ENCODE peak calls at places on chromosomes 6 and 20, in five cellular contexts. X is PC-3, I is GM23338, K is GM23248, B is SK-N-SH. T is an unnamed sample. For H3K9me2 and H3F3A, the result is how much of the 10 kb centered on the place peaks cover.

GRCh38 chr20:63885264-63886053 is 9.5 kb upstream of the DNAJC5 start:
- DNase-seq in X (peak), I (no peak), K (no peak), B (no peak), T (no peak)

GRCh38 chr6:47743744-47744143 is 38.1 kb upstream of the OPN5 start:
- DNase-seq in X (peak), I (no peak), K (peak), B (no peak), T (no peak)

GRCh38 chr6:148723484-148723883 is 23.3 kb upstream of the UST start:
- DNase-seq in X (peak), I (no peak), K (peak), B (no peak), T (no peak)

GRCh38 chr6:15586528-15586927 is 76.3 kb downstream of the DTNBP1 start:
- DNase-seq in X (no peak), I (no peak), K (peak), B (no peak), T (no peak)

GRCh38 chr20:19210426-19211155 is 1.9 kb upstream of the SLC24A3 start:
- DNase-seq in X (no peak), I (no peak), K (peak), B (no peak), T (no peak)

GRCh38 chr6:42294759-42295158 is 77.1 kb upstream of the MRPS10 start:
- DNase-seq in X (peak), I (no peak), K (peak), B (no peak), T (no peak)

GRCh38 chr20:38181207-38181693 is 16.2 kb upstream of the TGM2 start:
- DNase-seq in X (peak), I (no peak), K (no peak), B (no peak), T (peak)

GRCh38 chr6:14661188-14661587 is 543.6 kb downstream of the CD83 start:
- DNase-seq in X (no peak), I (no peak), K (no peak), B (no peak), T (peak)

GRCh38 chr6:53986165-53986720 is 125.0 kb upstream of the MLIP start:
- DNase-seq in X (peak), I (peak), K (peak), B (peak), T (peak)

GRCh38 chr6:14966111-14966901 is 279.6 kb upstream of the JARID2 start:
- DNase-seq in X (peak), I (peak), K (peak), B (no peak), T (no peak)

GRCh38 chr6:136657629-136658028 is 107.4 kb upstream of the MAP7 start:
- DNase-seq in X (no peak), I (no peak), K (peak), B (no peak), T (no peak)

GRCh38 chr6:22668307-22668706 is 98.9 kb downstream of the HDGFL1 start:
- DNase-seq in X (no peak), I (no peak), K (no peak), B (no peak), T (no peak)

GRCh38 chr6:43013020-43013842 is 515 bp downstream of the MEA1 start:
- DNase-seq in X (no peak), I (no peak), K (peak), B (no peak), T (no peak)

GRCh38 chr6:139710578-139710977 is 336.1 kb upstream of the CITED2 start:
- DNase-seq in X (no peak), I (no peak), K (no peak), B (no peak), T (no peak)

GRCh38 chr6:139705284-139705683 is 330.8 kb upstream of the CITED2 start:
- DNase-seq in X (no peak), I (no peak), K (no peak), B (no peak), T (no peak)

GRCh38 chr6:139711714-139712585 is 337.5 kb upstream of the CITED2 start:
- DNase-seq in X (peak), I (no peak), K (peak), B (no peak), T (no peak)

GRCh38 chr6:139706949-139707348 is 332.5 kb upstream of the CITED2 start:
- DNase-seq in X (no peak), I (no peak), K (no peak), B (no peak), T (no peak)

DNA sequence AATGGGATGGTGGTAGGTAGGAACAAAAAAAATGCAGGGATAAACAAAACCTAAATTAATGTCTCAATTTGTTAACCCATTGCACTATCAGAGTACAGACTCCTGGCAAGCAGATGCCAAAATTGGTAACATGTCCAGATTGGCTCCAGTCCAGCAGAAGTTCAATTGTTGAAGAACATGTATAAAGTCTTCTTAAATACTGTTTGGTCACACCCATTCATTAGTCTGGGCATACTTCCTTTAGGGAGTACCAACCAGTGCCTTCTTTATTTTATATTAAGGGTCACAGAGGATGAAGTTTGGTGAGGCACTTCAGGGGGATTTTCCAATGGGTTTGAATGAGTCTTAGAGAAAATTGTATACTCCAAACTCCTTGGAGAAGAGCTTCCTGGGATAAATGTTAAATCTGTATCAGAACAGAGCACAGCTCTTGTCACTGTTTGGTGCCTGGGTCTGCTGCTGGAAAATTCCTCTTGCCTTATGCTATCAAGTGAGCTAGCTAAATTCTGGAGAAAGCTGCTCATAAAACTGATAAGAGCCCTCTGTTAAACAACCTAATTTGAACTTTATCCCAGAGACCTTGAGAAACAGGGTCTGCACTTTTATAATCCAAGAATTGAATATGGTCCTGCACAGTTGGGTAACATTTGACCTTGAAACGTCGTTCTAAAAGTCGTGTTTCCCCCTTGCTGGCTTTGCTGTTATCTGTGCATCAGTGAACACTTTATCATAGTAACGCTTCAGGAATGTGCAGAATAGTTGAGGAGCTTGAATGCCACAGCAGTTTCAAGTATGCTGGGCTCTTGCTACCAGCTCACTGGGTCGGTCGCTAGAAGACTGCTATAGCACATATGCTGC is 334.1 kb upstream of the CITED2 start:
- DNase-seq in X (peak), I (no peak), K (peak), B (no peak), T (no peak)
- H3K9me2 ChIP-seq in X (under half), I (under half), K (under half), B (under half), T (under half)

GRCh38 chr6:36116943-36117342 is 13.4 kb upstream of the MAPK13 start:
- DNase-seq in X (no peak), I (no peak), K (no peak), B (no peak), T (no peak)

GRCh38 chr6:36116066-36116465 is 14.2 kb upstream of the MAPK13 start:
- DNase-seq in X (no peak), I (no peak), K (no peak), B (no peak), T (no peak)

GRCh38 chr6:36115412-36115811 is 14.9 kb upstream of the MAPK13 start:
- DNase-seq in X (no peak), I (no peak), K (no peak), B (no peak), T (no peak)

GRCh38 chr6:36117639-36118549 is 12.4 kb upstream of the MAPK13 start:
- DNase-seq in X (no peak), I (no peak), K (no peak), B (no peak), T (no peak)

DNA sequence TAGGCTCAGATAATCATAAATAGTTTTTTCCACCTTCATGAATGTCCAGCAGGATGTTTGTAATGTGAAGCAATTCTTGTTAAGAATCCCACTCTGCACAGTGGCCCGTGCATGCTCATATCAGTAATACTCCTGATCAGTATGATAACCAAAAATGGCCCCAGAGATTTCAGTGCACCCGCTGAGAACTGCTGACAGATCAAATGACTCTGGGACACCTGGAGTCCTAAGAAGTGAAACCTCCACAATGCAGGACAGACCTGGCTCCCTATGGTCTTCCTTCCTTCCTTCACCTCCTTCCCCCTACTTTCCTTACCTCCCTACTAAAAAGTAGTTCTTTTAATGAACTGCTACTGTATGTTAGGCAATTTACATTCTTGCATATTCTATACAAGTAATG is 13.8 kb upstream of the MAPK13 start:
- DNase-seq in X (no peak), I (no peak), K (no peak), B (no peak), T (no peak)
- H3F3A ChIP-seq in X (under half), I (under half), K (under half), B (under half), T (under half)

DNA sequence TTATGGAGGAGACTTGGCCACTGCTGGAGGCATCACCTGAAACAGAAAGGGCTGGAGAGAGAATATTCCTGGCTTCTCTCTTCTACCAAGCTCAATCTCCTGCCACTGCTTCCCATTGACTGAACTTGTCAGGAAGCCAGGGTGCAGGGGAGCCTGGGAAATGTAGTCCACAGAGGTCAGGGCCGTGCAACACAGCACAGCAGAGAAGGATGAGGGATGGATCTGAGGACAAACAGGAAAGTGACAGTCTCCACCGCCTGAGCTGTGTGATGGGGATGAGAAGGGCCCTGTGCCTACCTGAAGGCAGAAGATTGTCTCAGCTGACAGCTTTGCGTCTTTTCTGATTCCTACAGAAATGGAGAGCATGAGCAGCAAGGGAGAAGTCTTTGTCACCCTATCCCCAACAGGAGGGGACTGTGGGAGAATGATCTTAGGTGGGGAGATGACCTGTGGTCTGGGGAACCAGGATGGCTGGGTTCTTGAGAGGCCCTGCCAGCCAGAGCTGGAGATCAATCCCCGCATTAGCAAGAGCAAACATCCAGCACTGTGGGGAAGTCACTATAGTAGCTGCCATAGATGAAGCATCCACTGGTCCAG is 114.2 kb downstream of the SNX5 start:
- DNase-seq in X (peak), I (peak), K (peak), B (peak), T (peak)
- TF ChIP-seq EZH2phosphoT487 in X (no peak), I (no peak), K (no peak), B (no peak), T (no peak)

DNA sequence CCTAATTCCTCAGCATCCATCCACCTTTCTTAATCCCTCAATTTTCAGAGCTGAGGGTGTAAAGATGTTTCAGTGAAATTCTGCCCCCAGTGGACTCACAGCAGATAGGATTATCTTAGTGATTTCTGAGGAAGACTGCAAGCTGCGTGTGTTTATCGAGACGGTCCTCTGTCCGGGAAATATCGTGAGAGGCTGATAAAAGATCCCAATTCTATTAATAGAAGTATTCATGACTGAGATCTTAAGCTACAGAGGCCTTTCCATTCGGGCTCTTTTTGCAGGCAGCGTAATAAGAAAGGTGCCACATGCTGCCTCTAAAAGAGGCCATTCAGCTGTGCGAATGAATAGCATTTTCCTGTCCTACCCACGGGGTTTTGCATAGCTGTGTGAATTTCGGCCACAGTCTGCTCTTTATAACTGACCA is 209.0 kb downstream of the ARHGAP18 start:
- DNase-seq in X (peak), I (peak), K (peak), B (peak), T (no peak)
- H3K9me2 ChIP-seq in X (under half), I (under half), K (under half), B (under half), T (under half)

GRCh38 chr6:26027491-26028211 is 59.6 kb upstream of the HFE start:
- DNase-seq in X (no peak), I (no peak), K (no peak), B (no peak), T (no peak)
- H3F3A ChIP-seq in X (under half), I (under half), K (under half), B (half or more), T (under half)

DNA sequence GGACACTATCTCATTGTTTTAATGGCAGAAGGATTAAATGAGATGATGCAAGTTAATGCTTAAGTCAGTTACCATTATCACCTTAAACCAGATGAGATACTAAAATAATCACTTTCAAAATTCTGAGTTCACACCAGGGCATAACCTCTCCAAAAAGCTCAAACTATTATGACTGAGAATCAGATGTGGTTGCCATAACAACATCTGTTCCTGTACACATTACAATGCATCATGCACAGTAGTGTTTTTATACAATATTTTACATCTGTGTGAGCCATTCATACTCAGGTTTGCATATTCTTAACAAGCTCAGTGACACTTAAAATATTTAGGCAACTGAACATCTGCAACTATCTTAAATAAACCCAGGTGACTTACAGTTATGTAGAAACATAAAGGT is 10.2 kb downstream of the ADNP start:
- DNase-seq in X (no peak), I (no peak), K (peak), B (no peak), T (no peak)
- TF ChIP-seq EZH2phosphoT487 in X (no peak), I (no peak), K (no peak), B (no peak), T (no peak)

DNA sequence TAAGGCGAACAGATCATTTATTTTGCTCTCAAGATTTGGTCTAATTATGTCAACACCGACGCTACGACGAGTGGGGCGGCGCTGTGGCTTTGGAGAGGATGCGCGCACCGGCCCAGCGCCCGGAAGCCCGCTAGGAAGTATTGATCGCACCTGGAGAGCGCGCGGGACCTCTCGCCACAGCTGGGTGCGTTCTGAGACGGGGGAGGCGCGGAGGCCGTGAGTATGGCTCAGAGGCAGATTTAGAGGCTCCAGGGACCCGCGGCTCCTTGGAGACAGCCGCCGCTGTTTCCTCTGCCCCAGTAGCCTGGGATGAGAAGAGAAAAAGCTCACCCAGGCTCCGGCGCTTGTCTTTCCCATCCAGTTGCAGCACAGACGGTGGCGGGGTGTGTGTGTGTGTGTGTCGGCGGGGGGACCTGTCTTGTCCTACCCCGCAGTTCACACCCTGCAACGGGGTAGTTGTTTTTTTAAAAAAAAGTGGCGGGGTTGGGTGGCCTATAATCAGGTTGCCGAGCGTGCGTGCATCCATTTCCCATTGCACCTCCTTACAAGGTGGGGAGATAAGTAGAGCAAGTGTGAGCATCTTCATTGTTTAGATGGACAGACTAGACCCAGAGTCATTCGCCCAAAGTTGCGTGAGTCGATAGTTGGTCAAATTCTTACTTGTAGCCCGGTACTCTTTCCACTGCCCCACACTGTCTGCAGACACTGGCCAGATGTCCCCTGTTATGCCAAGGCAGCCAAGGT is 11.2 kb downstream of the TFAP2D start:
- DNase-seq in X (no peak), I (peak), K (no peak), B (peak), T (peak)
- H3K9me2 ChIP-seq in X (under half), I (under half), K (under half), B (under half), T (under half)

DNA sequence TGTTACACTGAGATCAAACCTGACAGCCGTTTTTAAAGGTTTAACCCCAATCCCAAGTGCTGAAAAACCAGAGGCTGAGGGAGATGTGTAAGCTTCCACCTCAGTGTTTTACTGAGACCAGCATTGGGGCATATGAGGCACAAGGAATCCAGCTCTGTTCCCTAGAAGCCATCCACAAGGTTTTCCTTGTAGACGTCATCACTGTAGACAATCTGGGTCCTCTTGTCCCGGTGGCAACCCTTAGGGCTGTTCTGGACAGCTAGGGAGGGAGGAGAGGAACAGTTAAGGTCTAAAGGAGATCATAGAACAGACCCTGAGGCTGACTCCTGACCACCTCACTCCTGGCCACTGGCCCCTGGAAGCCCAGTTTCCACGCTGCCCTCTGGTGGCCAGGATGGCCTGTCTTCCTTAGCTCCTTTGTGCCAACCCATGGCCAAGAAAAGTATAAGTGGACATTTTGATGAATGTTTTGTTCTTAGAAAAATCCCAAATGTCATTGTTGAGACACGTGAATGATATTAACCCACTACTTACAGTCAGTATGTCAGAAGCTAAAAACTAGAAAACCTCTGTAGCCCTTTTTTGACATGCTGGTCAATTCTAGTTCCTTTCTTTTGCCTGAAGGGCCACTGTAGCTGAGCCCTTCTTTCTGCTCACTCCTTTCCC is 6.4 kb downstream of the CFB start:
- DNase-seq in X (peak), I (peak), K (peak), B (peak), T (no peak)
- H3F3A ChIP-seq in X (under half), I (under half), K (under half), B (under half), T (under half)

GRCh38 chr6:6434723-6435122 is 114.3 kb upstream of the F13A1 start:
- DNase-seq in X (no peak), I (no peak), K (no peak), B (no peak), T (no peak)
- TF ChIP-seq EZH2phosphoT487 in X (no peak), I (no peak), K (no peak), B (no peak), T (no peak)